ENCODE peak calls at places on chromosomes 16 and 17, in eight cellular contexts. W is A549, F is stomach, D is H1, R is suprapubic skin, G is sigmoid colon, A is ovary, K is SK-N-SH. V is an unnamed sample.

GRCh38 chr16:77841275-77841640 is 52.9 kb downstream of the VAT1L start:
- DNase-seq in G (no peak), D (no peak), W (no peak), F (no peak), K (no peak), A (no peak), R (peak), V (peak)

GRCh38 chr17:40901981-40902862 is 17.2 kb upstream of the KRT20 start:
- DNase-seq in F (no peak), D (no peak), R (no peak), A (no peak), W (peak), K (no peak), G (no peak), V (peak)

GRCh38 chr17:28643979-28644781 is 778 bp downstream of the BLTP2 start:
- DNase-seq in A (no peak), F (peak), W (peak), K (peak), D (peak), G (peak), R (no peak), V (peak)

GRCh38 chr17:3911271-3912053 is 4.8 kb downstream of the P2RX1 start:
- DNase-seq in A (no peak), R (no peak), K (no peak), W (no peak), F (no peak), G (no peak), D (no peak), V (peak)

GRCh38 chr17:77451894-77452852 is 311.4 kb downstream of the SEC14L1 start:
- DNase-seq in F (peak), R (peak), K (peak), G (peak), W (no peak), A (peak), D (peak), V (peak)

GRCh38 chr17:77560841-77561240 is 397.7 kb upstream of the TNRC6C start:
- DNase-seq in W (no peak), R (no peak), G (no peak), D (no peak), K (no peak), F (no peak), A (no peak), V (no peak)

GRCh38 chr17:12242390-12242954 is 221.8 kb downstream of the MAP2K4 start:
- DNase-seq in W (no peak), D (no peak), F (no peak), K (no peak), R (no peak), G (no peak), A (no peak), V (no peak)

GRCh38 chr17:77089118-77089477 is 51.7 kb upstream of the SEC14L1 start:
- DNase-seq in W (no peak), F (peak), D (no peak), G (no peak), A (no peak), K (no peak), R (no peak), V (no peak)

GRCh38 chr17:66531826-66532439 is 229.5 kb downstream of the PRKCA start:
- DNase-seq in R (no peak), G (no peak), W (no peak), A (no peak), K (no peak), D (no peak), F (no peak), V (no peak)

GRCh38 chr17:47669060-47669459 is 19.3 kb downstream of the KPNB1 start:
- DNase-seq in D (no peak), G (no peak), F (no peak), R (no peak), A (no peak), K (no peak), W (no peak), V (no peak)

GRCh38 chr16:622920-623280 is 7.9 kb upstream of the WFIKKN1 start:
- DNase-seq in K (no peak), F (no peak), A (no peak), G (peak), D (no peak), R (no peak), W (no peak), V (no peak)

GRCh38 chr17:6940186-6940649 is 55.6 kb upstream of the ALOX12 start:
- DNase-seq in F (no peak), D (no peak), R (no peak), W (no peak), K (peak), A (no peak), G (peak), V (peak)

GRCh38 chr17:44307387-44308186 is 814 bp upstream of the RUNDC3A start:
- DNase-seq in G (peak), F (no peak), A (peak), R (no peak), K (peak), D (peak), W (peak), V (peak)

GRCh38 chr17:73870035-73870434 is 225.8 kb upstream of the SDK2 start:
- DNase-seq in G (no peak), R (no peak), A (no peak), F (no peak), K (no peak), W (no peak), D (no peak), V (no peak)

GRCh38 chr17:45388604-45389325 is 43.9 kb downstream of the ARHGAP27 start:
- DNase-seq in R (no peak), A (no peak), D (no peak), W (no peak), G (peak), K (no peak), F (no peak), V (no peak)

GRCh38 chr17:334974-335481 is 17.6 kb downstream of the RPH3AL start:
- DNase-seq in F (no peak), R (no peak), A (no peak), G (peak), W (no peak), D (no peak), K (no peak), V (no peak)

GRCh38 chr17:33318241-33318640 is 25.1 kb upstream of the ASIC2 start:
- DNase-seq in A (no peak), D (no peak), K (no peak), F (no peak), G (no peak), W (no peak), R (no peak), V (no peak)

GRCh38 chr16:79519448-79519847 is 81.1 kb downstream of the MAF start:
- DNase-seq in A (no peak), K (peak), R (no peak), D (no peak), G (peak), W (no peak), F (peak), V (peak)

GRCh38 chr17:21201874-21202273 is 12.1 kb downstream of the TMEM11 start:
- DNase-seq in D (no peak), R (no peak), F (no peak), A (no peak), K (no peak), G (no peak), W (no peak), V (no peak)

GRCh38 chr16:56252835-56253234 is 61.5 kb downstream of the GNAO1 start:
- DNase-seq in D (no peak), W (no peak), R (no peak), K (no peak), A (peak), F (no peak), G (peak), V (no peak)

GRCh38 chr17:676060-676745 is 38.4 kb downstream of the VPS53 start:
- DNase-seq in W (no peak), G (no peak), A (no peak), F (no peak), K (no peak), R (no peak), D (no peak), V (no peak)

GRCh38 chr16:180101-180920 is at the start of gene HBQ1:
- DNase-seq in D (peak), W (peak), G (no peak), K (peak), A (no peak), F (no peak), R (no peak), V (no peak)

GRCh38 chr17:63171428-63172205 is 205.6 kb downstream of the TANC2 start:
- DNase-seq in R (no peak), D (no peak), F (no peak), A (no peak), G (no peak), K (no peak), W (no peak), V (no peak)

GRCh38 chr16:68265078-68265925 is 976 bp downstream of the SLC7A6 start:
- DNase-seq in F (peak), G (peak), D (peak), R (no peak), W (peak), K (peak), A (no peak), V (peak)

GRCh38 chr17:40304464-40304863 is 4.5 kb upstream of the RARA start:
- DNase-seq in G (peak), F (no peak), R (peak), K (no peak), A (no peak), D (no peak), W (no peak), V (no peak)

GRCh38 chr17:14306602-14307001 is 5.7 kb downstream of the HS3ST3B1 start:
- DNase-seq in D (no peak), K (no peak), R (no peak), A (no peak), F (no peak), W (no peak), G (no peak), V (no peak)

GRCh38 chr17:9529033-9529748 is 46.4 kb downstream of the STX8 start:
- DNase-seq in W (peak), K (peak), F (no peak), R (no peak), D (no peak), G (no peak), A (no peak), V (no peak)

GRCh38 chr17:77571562-77571981 is 386.9 kb upstream of the TNRC6C start:
- DNase-seq in W (no peak), K (peak), A (no peak), D (no peak), G (no peak), F (peak), R (no peak), V (no peak)

GRCh38 chr16:3175157-3176153 is 12.5 kb upstream of the OR1F1 start:
- DNase-seq in D (peak), R (no peak), F (no peak), K (no peak), A (no peak), W (peak), G (peak), V (no peak)

GRCh38 chr16:3183445-3184139 is 4.4 kb upstream of the OR1F1 start:
- DNase-seq in F (no peak), D (no peak), R (no peak), K (no peak), G (no peak), W (no peak), A (no peak), V (no peak)

GRCh38 chr16:3182608-3183444 is 5.2 kb upstream of the OR1F1 start:
- DNase-seq in W (peak), R (no peak), F (peak), G (no peak), D (peak), K (peak), A (no peak), V (peak)

GRCh38 chr16:3179651-3180050 is 8.4 kb upstream of the OR1F1 start:
- DNase-seq in G (no peak), W (no peak), D (no peak), A (no peak), F (no peak), R (no peak), K (no peak), V (no peak)

DNA sequence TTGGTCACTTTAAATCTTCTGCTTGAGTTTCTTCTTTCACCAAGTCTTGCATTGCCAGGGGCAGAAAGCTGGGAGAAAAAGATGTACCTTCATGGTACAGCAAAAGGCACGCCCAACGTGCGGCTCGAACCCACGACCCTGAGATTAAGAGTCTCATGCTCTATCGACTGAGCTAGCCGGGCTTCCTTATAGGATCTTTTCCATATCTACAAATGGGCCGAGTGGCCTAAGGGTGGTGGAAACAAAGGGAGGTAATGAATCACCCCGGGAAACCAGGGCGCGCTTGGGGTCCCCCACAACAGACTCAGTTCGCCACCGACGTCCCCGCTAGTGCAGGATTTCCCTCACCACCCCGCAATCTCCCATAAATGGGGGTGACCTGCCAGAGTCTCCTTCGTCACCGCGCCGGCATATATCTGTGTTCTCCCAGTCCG is 7.5 kb upstream of the OR1F1 start:
- DNase-seq in R (no peak), K (no peak), A (no peak), G (peak), D (peak), F (no peak), W (peak), V (no peak)
- TF ChIP-seq EP300 in R (no peak), K (no peak), A (no peak), G (no peak), D (no peak), F (no peak), W (no peak), V (no peak)

DNA sequence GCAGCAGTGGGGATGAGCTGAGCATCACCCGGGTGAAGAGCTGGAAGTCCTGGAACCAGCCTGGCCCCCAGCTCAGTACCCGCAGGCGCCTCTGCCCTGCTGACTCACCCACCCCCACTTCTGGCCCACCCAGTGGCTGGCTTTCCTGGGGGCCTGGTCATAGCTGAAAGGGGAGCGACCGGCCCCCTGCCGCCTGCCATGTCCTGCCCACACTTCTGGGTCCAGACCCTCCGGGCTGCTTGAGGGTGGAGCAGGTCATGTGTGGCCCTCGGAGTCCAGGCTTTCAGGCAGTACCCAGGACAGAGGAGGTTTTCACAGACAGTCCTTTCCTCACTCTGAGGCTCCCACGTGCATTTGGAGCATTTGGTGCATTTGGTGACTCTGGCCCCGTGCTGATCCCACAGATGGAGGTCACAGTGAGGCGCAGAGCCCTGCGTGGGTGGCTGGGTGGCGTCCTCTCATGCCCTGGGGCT is 7.1 kb upstream of the PIEZO1 start:
- DNase-seq in G (no peak), D (no peak), A (no peak), R (no peak), W (no peak), F (no peak), K (no peak), V (no peak)
- H3K27ac ChIP-seq in G (no peak), D (no peak), A (no peak), R (no peak), W (no peak), F (no peak), K (no peak), V (no peak)

DNA sequence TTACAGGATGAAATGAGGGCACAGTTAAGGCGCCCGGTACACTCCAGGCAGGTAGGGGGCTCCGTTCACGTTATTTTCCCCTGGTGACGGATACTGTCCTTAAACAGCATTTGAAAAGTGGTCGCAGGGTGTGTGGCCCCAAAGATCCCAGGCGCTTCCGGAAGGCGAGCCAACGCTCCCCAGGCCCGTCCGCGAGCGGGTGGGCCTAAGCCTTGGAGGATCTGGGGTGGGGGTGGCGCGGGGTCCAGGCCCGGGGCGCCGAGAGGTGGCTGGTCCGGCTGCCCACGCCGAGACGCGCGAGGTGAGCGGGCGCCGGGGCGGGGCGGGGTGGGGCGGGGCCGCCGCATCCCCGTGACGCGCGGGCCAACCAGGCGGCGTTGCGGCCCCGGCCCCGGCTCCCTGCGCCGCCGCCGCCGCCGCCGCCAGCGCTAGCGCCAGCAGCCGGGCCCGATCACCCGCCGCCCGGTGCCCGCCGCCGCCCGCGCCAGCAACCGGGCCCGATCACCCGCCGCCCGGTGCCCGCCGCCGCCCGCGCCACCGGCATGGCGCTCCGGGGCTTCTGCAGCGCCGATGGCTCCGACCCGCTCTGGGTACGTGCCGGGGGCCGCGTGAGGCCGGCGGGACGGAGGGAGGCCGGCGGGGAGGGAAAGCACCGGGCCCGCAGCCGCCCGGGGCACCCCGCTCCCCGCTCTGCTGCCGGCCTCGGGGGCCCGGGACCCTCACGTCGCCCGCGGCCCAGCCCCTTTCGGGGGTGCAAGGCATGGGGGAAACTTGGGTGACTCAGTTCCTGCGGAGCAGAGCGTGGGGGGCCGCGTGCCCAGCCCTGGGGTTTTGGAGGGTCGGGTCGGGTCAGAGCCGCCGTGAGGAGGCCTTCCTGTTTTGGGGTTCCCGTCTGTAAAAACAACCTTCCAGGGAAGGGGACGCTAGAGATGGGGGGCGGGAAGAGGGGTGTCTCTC is at the start of gene ABCC1:
- DNase-seq in K (peak), R (no peak), W (peak), G (no peak), A (peak), F (peak), D (peak), V (peak)
- TF ChIP-seq EP300 in K (no peak), R (no peak), W (no peak), G (no peak), A (no peak), F (no peak), D (no peak), V (no peak)

GRCh38 chr16:85717393-85718152 is 28.8 kb upstream of the GINS2 start:
- DNase-seq in A (peak), D (peak), G (peak), K (peak), F (peak), R (peak), W (peak), V (peak)

GRCh38 chr16:85712841-85713240 is 24.1 kb upstream of the GINS2 start:
- DNase-seq in R (no peak), W (no peak), G (no peak), F (no peak), A (no peak), K (no peak), D (no peak), V (no peak)

GRCh38 chr16:85716680-85717038 is 27.9 kb upstream of the GINS2 start:
- DNase-seq in W (no peak), G (no peak), A (no peak), R (no peak), K (peak), F (no peak), D (no peak), V (no peak)

GRCh38 chr16:85716016-85716679 is 27.4 kb upstream of the GINS2 start:
- DNase-seq in R (no peak), A (no peak), W (no peak), K (no peak), G (no peak), D (no peak), F (no peak), V (no peak)

DNA sequence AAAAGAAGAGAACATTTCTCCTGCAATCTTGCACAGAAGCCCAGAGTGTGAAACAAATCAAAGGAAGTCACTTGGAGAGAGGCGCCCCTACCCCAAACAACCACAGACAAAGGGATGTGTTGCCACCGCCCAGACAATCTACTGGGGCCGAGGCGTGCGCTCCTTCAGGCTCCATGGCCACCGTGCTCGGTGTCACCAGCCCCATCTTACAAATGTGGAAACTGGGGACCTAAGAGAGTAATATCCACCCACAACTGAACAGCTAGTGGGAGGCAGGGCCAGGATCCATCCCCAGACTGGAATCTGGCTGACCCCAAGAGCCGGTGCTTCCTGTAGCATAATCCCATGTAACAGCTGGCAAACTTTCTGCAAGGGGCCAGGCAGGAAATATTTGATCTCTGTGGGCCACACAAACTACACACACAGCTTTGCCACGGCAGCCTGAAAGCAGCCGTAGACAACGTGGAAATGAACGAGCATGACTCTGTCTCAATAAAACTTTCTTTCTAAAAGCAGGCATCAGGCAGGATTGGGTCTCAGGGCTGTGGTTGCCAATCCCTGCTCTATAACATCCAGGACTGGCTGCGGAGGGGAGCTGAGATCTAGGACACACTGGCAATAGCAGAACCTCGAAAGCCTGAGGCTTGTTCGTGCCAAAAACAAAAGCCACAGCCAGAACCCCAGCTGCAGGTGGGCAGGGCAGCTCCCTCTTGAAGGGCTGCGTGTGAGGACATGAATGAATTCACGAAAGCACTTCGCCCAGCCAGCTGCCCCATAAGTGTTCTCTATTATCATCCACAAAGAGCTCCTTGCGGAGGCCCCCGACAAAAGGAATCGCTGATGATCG is 26.6 kb upstream of the GINS2 start:
- DNase-seq in W (no peak), D (no peak), A (no peak), F (no peak), R (no peak), G (no peak), K (no peak), V (no peak)
- H3K27ac ChIP-seq in W (no peak), D (no peak), A (no peak), F (no peak), R (no peak), G (no peak), K (no peak), V (no peak)

V was measured in transverse colon.